ENCODE peak calls at places on chromosomes 4 and X, in five cellular contexts. W, C, L, B and Z are unnamed samples.

GRCh38 chrX:110853610-110854009 is 58.0 kb upstream of the CHRDL1 start:
- DNase-seq in C (peak; percentile 61), B (peak; percentile 17), L (no peak), W (no peak), Z (no peak)

GRCh38 chrX:123590842-123591491 is 141.9 kb downstream of the THOC2 start:
- DNase-seq in B (no peak), C (no peak), L (no peak), W (no peak), Z (no peak)

GRCh38 chrX:99820197-99820596 is 589.9 kb downstream of the PCDH19 start:
- DNase-seq in B (no peak), W (no peak), L (no peak), C (no peak), Z (no peak)

GRCh38 chr4:99088485-99089365 is at the start of gene ADH5:
- DNase-seq in C (peak; percentile 75), B (peak; percentile 49), W (peak; percentile 96), L (peak; percentile 92), Z (peak; percentile 88)

GRCh38 chr4:77913353-77913752 is 50.7 kb downstream of the MRPL1 start:
- DNase-seq in W (no peak), C (no peak), B (no peak), L (no peak), Z (no peak)

GRCh38 chr4:90254357-90254756 is 127.2 kb downstream of the CCSER1 start:
- DNase-seq in L (no peak), C (no peak), B (no peak), W (no peak), Z (no peak)

GRCh38 chrX:63453571-63453970 is 102.4 kb upstream of the SPIN4 start:
- DNase-seq in B (no peak), W (no peak), C (no peak), L (no peak), Z (no peak)

GRCh38 chr4:122783301-122784215 is 43.1 kb upstream of the FGF2 start:
- DNase-seq in B (peak; percentile 54), L (peak; percentile 21), W (no peak), C (peak; percentile 89), Z (peak; percentile 58)

GRCh38 chr4:186698028-186698427 is 25.6 kb downstream of the FAT1 start:
- DNase-seq in B (no peak), W (no peak), L (no peak), C (no peak), Z (no peak)

GRCh38 chrX:861335-861890 is 230.8 kb downstream of the SHOX start:
- DNase-seq in W (no peak), C (no peak), B (no peak), L (no peak), Z (no peak)

GRCh38 chrX:115561605-115562491 is 874 bp downstream of the PLS3 start:
- DNase-seq in C (peak; percentile 39), B (no peak), W (no peak), L (peak; percentile 21), Z (peak; percentile 37)

GRCh38 chr4:6918345-6918744 is 8.7 kb downstream of the TBC1D14 start:
- DNase-seq in C (no peak), B (no peak), W (peak; percentile 76), L (no peak), Z (no peak)

GRCh38 chr4:140809671-140810070 is 53.5 kb upstream of the TBC1D9 start:
- DNase-seq in L (no peak), C (no peak), B (no peak), W (no peak), Z (no peak)

GRCh38 chr4:55475394-55476243 is 71.1 kb downstream of the CLOCK start:
- DNase-seq in B (no peak), C (no peak), L (no peak), W (no peak), Z (no peak)

GRCh38 chrX:143623657-143624056 is 12.2 kb downstream of the SLITRK4 start:
- DNase-seq in B (no peak), L (no peak), W (no peak), C (no peak), Z (no peak)

GRCh38 chr4:47831026-47831689 is 6.7 kb downstream of the CORIN start:
- DNase-seq in C (no peak), W (no peak), L (no peak), B (no peak), Z (no peak)

GRCh38 chr4:169314906-169315305 is 44.1 kb upstream of the SH3RF1 start:
- DNase-seq in B (no peak), C (peak; percentile 43), W (no peak), L (peak; percentile 93), Z (peak; percentile 95)

GRCh38 chr4:169117591-169118081 is 107.6 kb upstream of the CBR4 start:
- DNase-seq in C (no peak), B (no peak), L (no peak), W (no peak), Z (no peak)

GRCh38 chr4:134202557-134202956 is 968 bp upstream of the PABPC4L start:
- DNase-seq in B (no peak), C (no peak), L (no peak), W (peak; percentile 16), Z (no peak)

GRCh38 chr4:6422105-6422504 is 50.3 kb downstream of the PPP2R2C start:
- DNase-seq in C (no peak), B (no peak), L (no peak), W (no peak), Z (no peak)

GRCh38 chrX:39196192-39197102 is 395.2 kb downstream of the MID1IP1 start:
- DNase-seq in B (peak; percentile 0), L (peak; percentile 29), C (peak; percentile 51), W (no peak), Z (no peak)

GRCh38 chr4:40991908-40992307 is 222.4 kb downstream of the APBB2 start:
- DNase-seq in B (no peak), C (no peak), L (no peak), W (no peak), Z (no peak)

GRCh38 chr4:15131551-15131950 is 129.3 kb downstream of the CPEB2 start:
- DNase-seq in L (no peak), W (no peak), B (no peak), C (no peak), Z (no peak)

GRCh38 chrX:47540754-47541538 is 20.1 kb upstream of the ARAF start:
- DNase-seq in L (peak; percentile 77), C (peak; percentile 79), W (no peak), B (peak; percentile 55), Z (peak; percentile 84)
- TF ChIP-seq POLR2A in L (peak; percentile 32), C (no peak), W (no peak), B (no peak), Z (peak; percentile 59)

DNA sequence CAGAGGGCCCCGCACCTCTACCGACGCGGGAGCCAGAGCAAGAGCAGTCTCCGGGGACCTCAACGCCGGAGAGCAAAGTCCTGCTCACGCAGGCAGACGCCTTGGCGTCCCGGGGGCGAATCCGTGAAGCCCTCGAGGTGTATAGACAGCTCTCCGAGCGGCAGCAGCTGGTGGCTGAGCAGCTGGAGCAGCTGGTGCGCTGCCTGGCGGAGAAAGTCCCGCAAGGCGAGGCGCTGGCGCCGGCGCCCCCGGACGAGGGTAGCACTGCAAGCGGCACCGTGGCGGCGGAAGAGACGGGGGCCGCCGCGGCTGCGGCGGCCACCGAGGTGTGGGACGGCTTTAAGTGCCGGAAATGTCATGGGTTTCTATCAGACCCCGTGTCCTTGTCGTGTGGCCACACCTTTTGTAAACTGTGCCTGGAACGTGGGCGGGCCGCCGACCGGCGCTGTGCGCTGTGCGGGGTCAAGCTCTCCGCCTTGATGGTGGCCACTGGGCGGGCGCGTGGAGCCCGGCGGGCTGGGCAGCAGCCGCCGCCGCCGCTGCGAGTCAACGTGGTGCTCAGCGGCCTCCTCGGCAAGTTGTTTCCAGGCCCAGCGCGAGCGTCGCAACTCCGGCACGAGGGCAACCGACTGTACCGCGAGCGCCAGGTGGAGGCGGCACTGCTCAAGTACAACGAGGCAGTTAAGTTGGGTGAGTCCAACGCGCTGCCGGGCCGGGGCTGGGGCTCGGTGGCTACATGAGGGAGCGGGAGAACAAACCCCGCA is 672 bp downstream of the LONRF3 start:
- DNase-seq in W (peak; percentile 88), L (peak; percentile 58), B (no peak), C (no peak), Z (peak; percentile 59)
- TF ChIP-seq POLR2A in W (no peak), L (peak; percentile 37), B (no peak), C (no peak), Z (peak; percentile 31)

GRCh38 chr4:174657472-174657871 is 135.2 kb upstream of the HPGD start:
- DNase-seq in W (no peak), L (no peak), B (no peak), C (no peak), Z (no peak)
- TF ChIP-seq POLR2A in W (no peak), L (no peak), B (no peak), C (no peak), Z (no peak)

DNA sequence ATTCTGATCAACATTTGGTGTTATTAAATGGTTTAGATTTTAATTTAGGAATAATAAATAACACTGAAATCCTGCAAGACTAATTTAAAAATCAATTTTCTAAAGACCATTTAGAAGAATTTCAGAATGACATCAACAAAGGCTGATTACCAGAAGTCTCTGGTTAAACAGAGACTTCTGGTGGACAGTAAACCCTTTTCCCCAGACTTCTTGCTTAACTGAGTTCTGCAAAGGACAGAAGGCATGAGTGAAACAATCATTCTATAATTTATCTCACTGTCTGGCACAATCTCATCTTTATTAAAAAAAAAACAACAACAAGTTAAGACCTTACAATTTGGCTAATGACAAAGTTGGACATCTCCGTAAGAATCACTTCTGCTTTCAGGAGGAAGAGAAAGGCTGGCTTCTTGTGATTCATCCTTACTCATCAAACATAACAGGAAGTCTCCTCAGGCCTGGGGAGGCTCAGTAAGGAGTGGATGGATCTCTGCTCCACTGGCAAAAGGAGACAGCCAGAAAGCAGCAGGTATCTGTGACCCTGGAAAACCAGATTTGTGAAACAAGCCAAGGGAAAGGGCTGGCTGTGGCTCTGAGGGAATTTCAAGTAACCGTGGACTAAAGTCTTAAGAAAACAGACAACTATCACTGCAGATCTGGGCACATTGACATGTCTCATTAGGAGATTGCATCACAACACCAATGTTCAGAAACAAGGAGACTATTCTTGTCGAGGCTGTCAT is 908 bp upstream of the TLR6 start:
- DNase-seq in C (peak; percentile 73), B (peak; percentile 40), W (no peak), L (peak; percentile 45), Z (no peak)
- TF ChIP-seq POLR2A in C (no peak), B (peak; percentile 20), W (no peak), L (no peak), Z (no peak)